ENCODE peak calls at places on chromosomes 1 and 21, in six cellular contexts. I is keratinocyte, F is right lobe of liver, P is endothelial cell of umbilical vein, D is colonic mucosa, J is AG09309. C is an unnamed sample.

GRCh38 chr1:21904725-21905520 is 32.2 kb downstream of the HSPG2 start:
- DNase-seq in F (no peak), D (peak; percentile 84), P (peak; percentile 99), I (peak; percentile 69), J (no peak), C (no peak)

GRCh38 chr1:32753532-32754281 is 51.1 kb upstream of the SYNC start:
- DNase-seq in P (peak; percentile 73), F (peak; percentile 77), J (no peak), D (peak; percentile 77), I (no peak), C (no peak)

GRCh38 chr1:79929356-79929755 is 922.8 kb upstream of the ADGRL4 start:
- DNase-seq in I (no peak), D (no peak), F (no peak), J (no peak), P (no peak), C (no peak)

GRCh38 chr1:214717323-214717722 is 114.3 kb downstream of the CENPF start:
- DNase-seq in P (no peak), F (no peak), D (no peak), J (no peak), I (no peak), C (no peak)

GRCh38 chr21:44999972-45000636 is 60.3 kb downstream of the SLX9 start:
- DNase-seq in I (no peak), F (peak; percentile 16), J (no peak), P (no peak), D (no peak), C (peak; percentile 87)

GRCh38 chr1:175889044-175889443 is 145.6 kb upstream of the TNR start:
- DNase-seq in P (no peak), D (no peak), F (no peak), J (no peak), I (no peak), C (no peak)

GRCh38 chr21:41878831-41879189 is 334 bp downstream of the PRDM15 start:
- DNase-seq in I (no peak), J (peak; percentile 52), P (peak; percentile 44), F (peak; percentile 81), D (peak; percentile 80), C (no peak)

GRCh38 chr1:175262646-175263045 is 70.1 kb upstream of the KIAA0040 start:
- DNase-seq in F (no peak), P (no peak), D (no peak), J (no peak), I (no peak), C (no peak)

GRCh38 chr1:226332947-226333346 is 24.0 kb upstream of the LIN9 start:
- DNase-seq in J (no peak), D (no peak), F (no peak), I (no peak), P (no peak), C (no peak)

GRCh38 chr1:92831762-92832536 is at the start of gene RPL5:
- DNase-seq in P (peak; percentile 99), D (peak; percentile 98), J (peak; percentile 86), F (peak; percentile 97), I (peak; percentile 90), C (peak; percentile 98)

GRCh38 chr1:109650609-109651008 is 5.3 kb upstream of the GSTM4 start:
- DNase-seq in F (no peak), P (no peak), I (no peak), J (no peak), D (no peak), C (no peak)

GRCh38 chr1:176691251-176692228 is 228.6 kb downstream of the PAPPA2 start:
- DNase-seq in F (no peak), I (no peak), J (peak; percentile 31), D (peak; percentile 48), P (peak; percentile 3), C (no peak)

GRCh38 chr1:222182641-222183040 is 365.3 kb downstream of the HHIPL2 start:
- DNase-seq in F (no peak), J (peak; percentile 37), P (no peak), I (no peak), D (no peak), C (no peak)

GRCh38 chr1:167864392-167864992 is 49.4 kb downstream of the ADCY10 start:
- DNase-seq in J (no peak), I (no peak), D (no peak), F (no peak), P (no peak), C (no peak)

GRCh38 chr1:113976609-113977278 is 2.5 kb upstream of the OLFML3 start:
- DNase-seq in D (no peak), J (no peak), I (no peak), P (peak; percentile 68), F (no peak), C (no peak)

GRCh38 chr1:40651138-40651857 is 14.2 kb downstream of the RIMS3 start:
- DNase-seq in D (peak; percentile 78), F (no peak), I (no peak), J (no peak), P (no peak), C (no peak)

GRCh38 chr21:25903599-25903998 is 168.8 kb downstream of the GABPA start:
- DNase-seq in D (no peak), P (no peak), F (no peak), J (no peak), I (no peak), C (no peak)

GRCh38 chr1:154975409-154976205 is 1.1 kb downstream of the CKS1B start:
- DNase-seq in D (peak; percentile 79), J (no peak), F (peak; percentile 73), I (no peak), P (peak; percentile 67), C (no peak)

GRCh38 chr1:31007462-31007991 is 58.0 kb downstream of the PUM1 start:
- DNase-seq in J (peak; percentile 84), F (no peak), P (peak; percentile 74), D (no peak), I (peak; percentile 63), C (no peak)

GRCh38 chr1:101567582-101568189 is 330.9 kb downstream of the S1PR1 start:
- DNase-seq in P (peak; percentile 42), F (peak; percentile 44), D (peak; percentile 36), I (no peak), J (peak; percentile 0), C (no peak)

GRCh38 chr1:202131956-202132821 is 9.5 kb downstream of the GPR37L1 start:
- DNase-seq in F (no peak), I (no peak), P (no peak), J (no peak), D (no peak), C (no peak)

GRCh38 chr1:205497351-205497750 is 7.1 kb upstream of the CDK18 start:
- DNase-seq in P (no peak), D (no peak), J (no peak), I (no peak), F (no peak), C (no peak)

GRCh38 chr1:51236548-51237312 is 657 bp downstream of the RNF11 start:
- DNase-seq in I (no peak), F (peak; percentile 58), J (no peak), D (peak; percentile 66), P (peak; percentile 69), C (no peak)

GRCh38 chr1:34987018-34987417 is 1.9 kb upstream of the TMEM35B start:
- DNase-seq in J (peak; percentile 31), I (no peak), P (no peak), F (no peak), D (no peak), C (no peak)

GRCh38 chr1:42280841-42281240 is 54.2 kb downstream of the FOXJ3 start:
- DNase-seq in I (no peak), D (no peak), P (no peak), F (no peak), J (no peak), C (no peak)

GRCh38 chr1:12047120-12047876 is 15.8 kb upstream of the TNFRSF8 start:
- DNase-seq in I (no peak), P (no peak), D (no peak), F (no peak), J (peak; percentile 25), C (no peak)

GRCh38 chr1:31400393-31400792 is 12.6 kb upstream of the SERINC2 start:
- DNase-seq in P (no peak), D (no peak), I (no peak), J (no peak), F (no peak), C (no peak)

GRCh38 chr1:205597691-205598314 is 34.0 kb downstream of the ELK4 start:
- DNase-seq in D (no peak), P (peak; percentile 98), I (no peak), J (no peak), F (no peak), C (no peak)

GRCh38 chr1:218411101-218411500 is 66.0 kb downstream of the TGFB2 start:
- DNase-seq in J (no peak), P (no peak), I (no peak), D (no peak), F (no peak), C (no peak)

GRCh38 chr1:160340866-160341265 is 2.2 kb downstream of the COPA start:
- DNase-seq in F (no peak), I (no peak), J (no peak), D (no peak), P (no peak), C (no peak)

GRCh38 chr1:222257024-222257423 is 290.9 kb downstream of the HHIPL2 start:
- DNase-seq in D (no peak), F (no peak), P (no peak), I (no peak), J (no peak), C (no peak)

GRCh38 chr1:111481387-111482221 is 7.8 kb downstream of the C1orf162 start:
- DNase-seq in D (peak; percentile 80), P (peak; percentile 62), J (no peak), I (no peak), F (peak; percentile 78), C (no peak)

GRCh38 chr1:117346206-117346928 is 20.9 kb upstream of the MAN1A2 start:
- DNase-seq in I (no peak), J (no peak), P (no peak), F (no peak), D (no peak), C (no peak)

GRCh38 chr1:38126970-38127369 is 80.4 kb upstream of the POU3F1 start:
- DNase-seq in I (no peak), F (no peak), J (no peak), D (no peak), P (no peak), C (no peak)
- TF ChIP-seq CTCF in I (no peak), F (no peak), J (no peak), D (no peak), P (no peak), C (no peak)

GRCh38 chr1:55378582-55378981 is 163.4 kb upstream of the USP24 start:
- DNase-seq in J (no peak), D (no peak), I (no peak), P (peak; percentile 39), F (no peak), C (no peak)
- TF ChIP-seq CTCF in J (peak; percentile 71), D (no peak), I (peak; percentile 78), P (peak; percentile 59), F (peak; percentile 20), C (peak; percentile 82)

DNA sequence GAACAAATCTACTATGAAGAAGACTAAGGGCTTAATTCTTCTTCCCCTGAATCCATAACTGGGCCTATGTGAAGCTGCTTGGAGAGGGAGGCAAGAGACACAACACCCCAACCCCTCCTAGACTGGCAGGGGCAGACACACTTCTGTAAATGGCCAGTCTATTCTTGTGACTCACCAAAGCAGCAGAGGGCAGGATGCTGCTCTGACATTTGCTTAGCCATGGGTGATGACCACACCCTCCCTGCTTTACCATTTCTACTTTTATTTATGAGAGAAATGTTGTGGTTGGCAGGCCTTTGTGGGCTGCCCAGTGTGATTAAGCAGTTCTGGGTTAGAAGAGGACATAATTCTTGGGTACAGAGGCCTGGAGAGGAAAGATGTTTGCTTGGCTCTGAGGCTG is 189.8 kb upstream of the DPYD start:
- DNase-seq in D (no peak), P (no peak), F (no peak), J (no peak), I (no peak), C (no peak)
- TF ChIP-seq CTCF in D (no peak), P (no peak), F (no peak), J (no peak), I (no peak), C (peak; percentile 33)

GRCh38 chr1:100396651-100397050 is 44.3 kb downstream of the CDC14A start:
- DNase-seq in P (no peak), J (no peak), F (no peak), I (no peak), D (no peak), C (no peak)
- TF ChIP-seq CTCF in P (no peak), J (no peak), F (no peak), I (no peak), D (no peak), C (peak; percentile 41)